ENCODE peak calls at places on chromosome 3, in six cellular contexts. Z is SK-N-SH, K is K562, O is HCT116, Q is GM12878, X is HepG2. G is an unnamed sample.

GRCh38 chr3:89699771-89700170 is 592.4 kb downstream of the EPHA3 start:
- DNase-seq in K (no peak), X (no peak), O (no peak), Q (no peak), Z (no peak), G (no peak)

GRCh38 chr3:115706311-115706829 is 83.1 kb downstream of the GAP43 start:
- DNase-seq in Z (no peak), X (peak; percentile 83), K (no peak), O (no peak), Q (no peak), G (no peak)

GRCh38 chr3:178901204-178901603 is 170.4 kb downstream of the ZMAT3 start:
- DNase-seq in X (no peak), Z (no peak), O (no peak), K (no peak), Q (no peak), G (no peak)

GRCh38 chr3:188663839-188664238 is 507.9 kb upstream of the TPRG1 start:
- DNase-seq in O (no peak), Q (no peak), K (no peak), X (no peak), Z (no peak), G (no peak)

GRCh38 chr3:170324962-170325361 is 32.6 kb upstream of the SKIL start:
- DNase-seq in Q (no peak), X (no peak), K (no peak), Z (no peak), O (no peak), G (no peak)

GRCh38 chr3:109098245-109098644 is 19.7 kb downstream of the MORC1 start:
- DNase-seq in K (no peak), X (peak; percentile 7), Z (no peak), O (peak; percentile 50), Q (no peak), G (no peak)

GRCh38 chr3:110773413-110773954 is 298.1 kb upstream of the NECTIN3 start:
- DNase-seq in K (no peak), Q (no peak), Z (no peak), O (peak; percentile 93), X (peak; percentile 99), G (no peak)

GRCh38 chr3:58357402-58357801 is 24.7 kb downstream of the PXK start:
- DNase-seq in Z (no peak), Q (no peak), O (no peak), X (no peak), K (no peak), G (no peak)

GRCh38 chr3:138046955-138047354 is 37.0 kb downstream of the CLDN18 start:
- DNase-seq in K (no peak), O (no peak), Z (no peak), X (no peak), Q (peak; percentile 54), G (no peak)

GRCh38 chr3:187624588-187624987 is 45.6 kb downstream of the SST start:
- DNase-seq in Q (no peak), K (no peak), Z (no peak), O (no peak), X (no peak), G (no peak)

GRCh38 chr3:159619341-159619885 is 369.2 kb upstream of the IL12A start:
- DNase-seq in O (no peak), Z (no peak), X (no peak), Q (no peak), K (no peak), G (no peak)

GRCh38 chr3:79551325-79551892 is 216.4 kb downstream of the ROBO1 start:
- DNase-seq in Q (no peak), K (no peak), Z (no peak), X (no peak), O (no peak), G (no peak)

GRCh38 chr3:153625506-153625905 is 463.5 kb downstream of the RAP2B start:
- DNase-seq in Q (no peak), O (no peak), X (no peak), Z (no peak), K (no peak), G (no peak)

GRCh38 chr3:42853056-42853455 is 22.6 kb downstream of the CYP8B1 start:
- DNase-seq in Q (no peak), O (no peak), K (no peak), X (no peak), Z (no peak), G (no peak)

GRCh38 chr3:171458056-171458856 is 1.9 kb downstream of the TNIK start:
- DNase-seq in X (no peak), O (no peak), Z (no peak), Q (no peak), K (no peak), G (no peak)

GRCh38 chr3:122295286-122295685 is 29.8 kb upstream of the CSTA start:
- DNase-seq in Q (no peak), K (no peak), Z (no peak), O (no peak), X (no peak), G (no peak)

GRCh38 chr3:125059488-125060245 is 3.9 kb upstream of the HEG1 start:
- DNase-seq in Q (no peak), X (no peak), Z (no peak), O (no peak), K (no peak), G (no peak)

GRCh38 chr3:184937611-184938010 is 125.6 kb downstream of the VPS8 start:
- DNase-seq in K (no peak), X (peak; percentile 1), O (no peak), Q (no peak), Z (no peak), G (no peak)

GRCh38 chr3:39383190-39383912 is at the start of gene SLC25A38:
- DNase-seq in O (peak; percentile 83), Z (peak; percentile 86), X (peak; percentile 82), Q (no peak), K (peak; percentile 82), G (peak; percentile 61)
- TF ChIP-seq CTCF in O (no peak), Z (peak; percentile 34), X (peak; percentile 59), Q (peak; percentile 36), K (peak; percentile 61), G (peak; percentile 34)

DNA sequence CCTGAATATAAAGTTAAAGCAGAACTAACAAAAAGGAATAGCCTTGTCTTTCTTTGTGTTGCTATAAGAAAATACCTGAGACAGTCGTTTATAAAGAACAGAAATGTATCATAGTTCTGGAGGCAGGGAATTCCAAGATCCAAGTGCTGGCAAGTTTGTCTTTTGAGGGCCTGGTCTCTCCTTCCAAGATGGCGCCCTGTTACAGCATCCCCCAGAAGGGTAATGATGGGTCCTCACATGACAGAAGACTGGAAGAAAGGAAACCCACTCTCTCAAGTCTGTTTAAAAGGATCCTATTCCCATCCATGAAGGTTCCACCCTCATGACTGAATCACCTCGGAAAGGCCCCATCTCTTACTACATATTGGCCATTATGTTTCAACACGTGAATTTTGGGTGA is 435.1 kb downstream of the MAGI1 start:
- DNase-seq in X (no peak), Z (no peak), O (no peak), K (no peak), Q (no peak), G (no peak)
- TF ChIP-seq REST in X (no peak), Z (no peak), O (no peak), K (no peak), Q (no peak), G (no peak)

DNA sequence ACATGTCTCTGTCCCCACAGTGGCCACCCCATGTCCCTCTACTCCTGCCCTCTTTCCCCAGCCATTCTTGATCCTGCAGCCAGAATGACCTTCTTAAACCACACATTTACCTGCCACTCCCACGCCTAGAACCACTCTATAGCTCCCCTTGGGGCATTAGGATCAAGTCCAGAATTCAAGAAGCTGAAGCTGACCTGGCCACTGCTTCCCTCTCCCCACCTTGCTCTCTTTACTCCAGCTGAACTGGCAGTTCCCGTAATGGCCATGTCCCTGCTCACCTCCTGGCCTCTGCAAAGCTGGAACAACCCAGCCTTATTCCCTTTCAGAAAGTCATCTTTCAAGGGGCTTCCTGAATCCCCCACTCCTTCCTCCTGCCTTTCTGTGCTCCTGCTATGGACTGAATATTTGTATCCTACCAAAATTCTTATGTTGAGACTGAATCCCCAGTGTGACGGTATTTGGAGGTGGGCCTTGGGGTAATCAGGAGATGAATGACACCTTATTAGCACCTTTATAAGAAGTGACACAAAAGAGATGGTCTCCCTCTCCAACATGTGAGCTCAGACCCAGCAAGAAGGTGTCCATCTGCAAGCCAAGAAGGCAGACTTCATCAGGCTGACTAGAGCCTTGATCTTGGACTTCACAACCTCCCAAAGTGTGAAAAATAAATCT is 3.8 kb downstream of the CSRNP1 start:
- DNase-seq in X (no peak), Z (no peak), Q (no peak), O (no peak), K (no peak), G (no peak)
- TF ChIP-seq SIN3A in X (no peak), Z (no peak), Q (no peak), O (no peak), K (no peak), G (no peak)

GRCh38 chr3:49806838-49807237 is 3.8 kb downstream of the INKA1 start:
- DNase-seq in X (no peak), K (no peak), O (no peak), Q (no peak), Z (no peak), G (no peak)
- TF ChIP-seq CTCF in X (no peak), K (no peak), O (no peak), Q (no peak), Z (no peak), G (no peak)

GRCh38 chr3:102691507-102691906 is 256.7 kb downstream of the ZPLD1 start:
- DNase-seq in O (no peak), X (no peak), Z (no peak), Q (no peak), K (no peak), G (no peak)

GRCh38 chr3:102686792-102687191 is 252.0 kb downstream of the ZPLD1 start:
- DNase-seq in K (no peak), X (no peak), Q (no peak), Z (no peak), O (no peak), G (no peak)

GRCh38 chr3:102688556-102688930 is 253.7 kb downstream of the ZPLD1 start:
- DNase-seq in O (no peak), Q (no peak), K (no peak), Z (no peak), X (no peak), G (no peak)

GRCh38 chr3:102682761-102683160 is 247.9 kb downstream of the ZPLD1 start:
- DNase-seq in X (no peak), O (no peak), Z (no peak), K (no peak), Q (no peak), G (no peak)

GRCh38 chr3:102687851-102688555 is 253.2 kb downstream of the ZPLD1 start:
- DNase-seq in K (no peak), Z (no peak), X (no peak), O (no peak), Q (no peak), G (no peak)
- TF ChIP-seq REST in K (no peak), Z (no peak), X (no peak), O (no peak), Q (no peak), G (no peak)

DNA sequence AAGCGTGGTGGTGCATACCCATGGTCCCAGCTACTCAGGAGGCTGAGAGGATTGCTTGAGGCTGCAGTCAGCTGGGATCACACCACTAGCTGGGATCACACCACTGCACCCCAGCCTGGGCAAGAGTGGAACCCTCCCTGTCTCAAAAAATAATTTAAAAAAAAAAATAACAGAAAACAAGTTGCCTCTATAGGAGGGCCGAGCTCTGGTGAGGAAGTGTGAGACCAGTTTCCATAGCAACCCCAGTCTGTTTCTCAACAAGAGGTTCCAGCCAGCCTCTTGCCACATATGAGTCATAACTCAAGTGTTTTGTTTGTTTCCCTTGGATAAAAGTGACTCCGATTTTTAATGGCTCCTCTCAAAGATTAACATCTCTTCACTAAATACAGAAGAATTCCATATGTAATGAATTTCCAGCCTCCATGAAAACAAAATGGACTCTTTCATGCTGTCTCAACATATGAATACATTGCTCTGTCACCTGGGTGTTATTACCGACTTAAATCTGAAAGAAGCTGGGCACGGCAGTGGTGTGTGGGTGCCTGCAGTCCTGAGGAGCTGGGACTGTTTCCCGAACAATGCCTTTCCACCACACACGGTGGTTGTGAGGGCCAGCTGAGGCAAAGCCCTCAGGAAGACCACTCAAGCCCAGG is 19.7 kb downstream of the TMEM43 start:
- DNase-seq in O (peak; percentile 91), K (peak; percentile 86), X (peak; percentile 96), Q (peak; percentile 52), Z (peak; percentile 78), G (peak; percentile 52)
- TF ChIP-seq SIN3A in O (no peak), K (no peak), X (no peak), Q (peak; percentile 32), Z (peak; percentile 23), G (no peak)